ENCODE peak calls at places on chromosomes 1 and 21, in eight cellular contexts. One of them, this sample, is unnamed.

GRCh38 chr1:29396438-29397255 is 160.3 kb downstream of the PTPRU start:
- DNase-seq in fibroblast of lung: peak
- DNase-seq in RWPE1: no peak
- DNase-seq in NCI-H1436: no peak
- DNase-seq in HTR-8/SVneo: no peak
- DNase-seq in stimulated activated CD8-positive, alpha-beta memory T cell treated with anti-CD3 and anti-CD28 coated beads, Interleukin-4, amount 100 ng/mL, for 1 hour: no peak
- DNase-seq in T-helper 9 cell: no peak
- DNase-seq in NCI-H510A: no peak
- DNase-seq in this sample: no peak

GRCh38 chr1:16171314-16172223 is 15.7 kb upstream of the EPHA2 start:
- DNase-seq in HTR-8/SVneo: no peak
- DNase-seq in T-helper 9 cell: no peak
- DNase-seq in stimulated activated CD8-positive, alpha-beta memory T cell treated with anti-CD3 and anti-CD28 coated beads, Interleukin-4, amount 100 ng/mL, for 1 hour: no peak
- DNase-seq in fibroblast of lung: no peak
- DNase-seq in NCI-H1436: no peak
- DNase-seq in RWPE1: no peak
- DNase-seq in NCI-H510A: no peak
- DNase-seq in this sample: no peak

GRCh38 chr1:61334718-61335589 is 252.6 kb downstream of the NFIA start:
- DNase-seq in stimulated activated CD8-positive, alpha-beta memory T cell treated with anti-CD3 and anti-CD28 coated beads, Interleukin-4, amount 100 ng/mL, for 1 hour: no peak
- DNase-seq in T-helper 9 cell: no peak
- DNase-seq in NCI-H1436: no peak
- DNase-seq in RWPE1: no peak
- DNase-seq in NCI-H510A: no peak
- DNase-seq in HTR-8/SVneo: no peak
- DNase-seq in fibroblast of lung: no peak
- DNase-seq in this sample: no peak

GRCh38 chr1:12080773-12081556 is 17.9 kb downstream of the TNFRSF8 start:
- DNase-seq in NCI-H510A: no peak
- DNase-seq in NCI-H1436: no peak
- DNase-seq in stimulated activated CD8-positive, alpha-beta memory T cell treated with anti-CD3 and anti-CD28 coated beads, Interleukin-4, amount 100 ng/mL, for 1 hour: no peak
- DNase-seq in HTR-8/SVneo: no peak
- DNase-seq in fibroblast of lung: no peak
- DNase-seq in T-helper 9 cell: no peak
- DNase-seq in RWPE1: no peak
- DNase-seq in this sample: no peak

GRCh38 chr1:203083463-203083921 is 2.3 kb downstream of the MYOG start:
- DNase-seq in stimulated activated CD8-positive, alpha-beta memory T cell treated with anti-CD3 and anti-CD28 coated beads, Interleukin-4, amount 100 ng/mL, for 1 hour: no peak
- DNase-seq in T-helper 9 cell: no peak
- DNase-seq in NCI-H510A: no peak
- DNase-seq in RWPE1: no peak
- DNase-seq in NCI-H1436: no peak
- DNase-seq in HTR-8/SVneo: no peak
- DNase-seq in fibroblast of lung: no peak
- DNase-seq in this sample: no peak

GRCh38 chr21:17613242-17613676 is 558 bp upstream of the BTG3 start:
- DNase-seq in NCI-H1436: no peak
- DNase-seq in NCI-H510A: no peak
- DNase-seq in T-helper 9 cell: peak
- DNase-seq in HTR-8/SVneo: no peak
- DNase-seq in stimulated activated CD8-positive, alpha-beta memory T cell treated with anti-CD3 and anti-CD28 coated beads, Interleukin-4, amount 100 ng/mL, for 1 hour: no peak
- DNase-seq in fibroblast of lung: peak
- DNase-seq in RWPE1: no peak
- DNase-seq in this sample: no peak

GRCh38 chr1:242784807-242785206 is 260.3 kb upstream of the PLD5 start:
- DNase-seq in NCI-H510A: no peak
- DNase-seq in T-helper 9 cell: no peak
- DNase-seq in NCI-H1436: no peak
- DNase-seq in RWPE1: no peak
- DNase-seq in HTR-8/SVneo: no peak
- DNase-seq in stimulated activated CD8-positive, alpha-beta memory T cell treated with anti-CD3 and anti-CD28 coated beads, Interleukin-4, amount 100 ng/mL, for 1 hour: no peak
- DNase-seq in fibroblast of lung: peak
- DNase-seq in this sample: no peak

GRCh38 chr21:42411197-42411869 is 7.6 kb downstream of the UBASH3A start:
- DNase-seq in NCI-H510A: no peak
- DNase-seq in T-helper 9 cell: no peak
- DNase-seq in RWPE1: no peak
- DNase-seq in HTR-8/SVneo: no peak
- DNase-seq in NCI-H1436: no peak
- DNase-seq in stimulated activated CD8-positive, alpha-beta memory T cell treated with anti-CD3 and anti-CD28 coated beads, Interleukin-4, amount 100 ng/mL, for 1 hour: no peak
- DNase-seq in fibroblast of lung: no peak
- DNase-seq in this sample: no peak

GRCh38 chr1:192571706-192572105 is 3.9 kb upstream of the RGS1 start:
- DNase-seq in NCI-H510A: no peak
- DNase-seq in stimulated activated CD8-positive, alpha-beta memory T cell treated with anti-CD3 and anti-CD28 coated beads, Interleukin-4, amount 100 ng/mL, for 1 hour: no peak
- DNase-seq in fibroblast of lung: no peak
- DNase-seq in HTR-8/SVneo: no peak
- DNase-seq in NCI-H1436: no peak
- DNase-seq in RWPE1: no peak
- DNase-seq in T-helper 9 cell: no peak
- DNase-seq in this sample: no peak

GRCh38 chr21:33478858-33479678 is 706 bp downstream of the TMEM50B start:
- DNase-seq in NCI-H510A: no peak
- DNase-seq in NCI-H1436: no peak
- DNase-seq in RWPE1: peak
- DNase-seq in stimulated activated CD8-positive, alpha-beta memory T cell treated with anti-CD3 and anti-CD28 coated beads, Interleukin-4, amount 100 ng/mL, for 1 hour: no peak
- DNase-seq in HTR-8/SVneo: peak
- DNase-seq in fibroblast of lung: peak
- DNase-seq in T-helper 9 cell: peak
- DNase-seq in this sample: peak

GRCh38 chr1:205523891-205524793 is 19.7 kb downstream of the CDK18 start:
- DNase-seq in fibroblast of lung: peak
- DNase-seq in T-helper 9 cell: peak
- DNase-seq in stimulated activated CD8-positive, alpha-beta memory T cell treated with anti-CD3 and anti-CD28 coated beads, Interleukin-4, amount 100 ng/mL, for 1 hour: peak
- DNase-seq in HTR-8/SVneo: peak
- DNase-seq in NCI-H510A: peak
- DNase-seq in NCI-H1436: peak
- DNase-seq in RWPE1: peak
- DNase-seq in this sample: peak

GRCh38 chr1:205537386-205538018 is 33.0 kb downstream of the CDK18 start:
- DNase-seq in fibroblast of lung: no peak
- DNase-seq in stimulated activated CD8-positive, alpha-beta memory T cell treated with anti-CD3 and anti-CD28 coated beads, Interleukin-4, amount 100 ng/mL, for 1 hour: no peak
- DNase-seq in HTR-8/SVneo: no peak
- DNase-seq in NCI-H1436: no peak
- DNase-seq in NCI-H510A: no peak
- DNase-seq in RWPE1: no peak
- DNase-seq in T-helper 9 cell: no peak
- DNase-seq in this sample: no peak

GRCh38 chr21:36388835-36389234 is 3.6 kb downstream of the CHAF1B start:
- DNase-seq in NCI-H510A: no peak
- DNase-seq in HTR-8/SVneo: peak
- DNase-seq in T-helper 9 cell: no peak
- DNase-seq in stimulated activated CD8-positive, alpha-beta memory T cell treated with anti-CD3 and anti-CD28 coated beads, Interleukin-4, amount 100 ng/mL, for 1 hour: no peak
- DNase-seq in fibroblast of lung: peak
- DNase-seq in RWPE1: peak
- DNase-seq in NCI-H1436: no peak
- DNase-seq in this sample: no peak